ENCODE peak calls at places on chromosomes 13 and 19, in ten cellular contexts. E, G, O, T, N, J, S, U, P and I are unnamed samples.

GRCh38 chr13:36183901-36184300 is 30.5 kb downstream of the SOHLH2 start:
- DNase-seq in E (no peak), G (no peak), O (no peak), T (no peak), N (no peak), J (no peak), S (no peak), U (no peak), P (no peak), I (no peak)

GRCh38 chr13:19981685-19982238 is 23.2 kb downstream of the ZMYM2 start:
- DNase-seq in E (no peak), G (no peak), O (no peak), T (no peak), N (no peak), J (no peak), S (no peak), U (peak; percentile 19), P (no peak), I (no peak)

GRCh38 chr19:12202250-12202649 is 39.4 kb downstream of the ZNF136 start:
- DNase-seq in E (no peak), G (no peak), O (no peak), T (no peak), N (no peak), J (no peak), S (no peak), U (peak; percentile 14), P (no peak), I (no peak)

GRCh38 chr19:33785795-33786194 is 10.9 kb upstream of the KCTD15 start:
- DNase-seq in E (no peak), G (no peak), O (no peak), T (peak; percentile 12), N (no peak), J (no peak), S (no peak), U (peak; percentile 44), P (no peak), I (no peak)

GRCh38 chr19:2927032-2927430 is 17.7 kb downstream of the ZNF77 start:
- DNase-seq in E (no peak), G (no peak), O (no peak), T (no peak), N (no peak), J (no peak), S (no peak), U (no peak), P (no peak), I (no peak)

GRCh38 chr13:39527961-39528720 is 74.9 kb downstream of the LHFPL6 start:
- DNase-seq in E (no peak), G (no peak), O (peak; percentile 80), T (peak; percentile 78), N (no peak), J (no peak), S (peak; percentile 74), U (peak; percentile 94), P (peak; percentile 85), I (peak; percentile 95)

GRCh38 chr13:51058461-51059167 is 52.5 kb downstream of the C13orf42 start:
- DNase-seq in E (no peak), G (no peak), O (no peak), T (no peak), N (no peak), J (no peak), S (no peak), U (peak; percentile 12), P (no peak), I (peak; percentile 1)

GRCh38 chr19:40419066-40419612 is 6.0 kb upstream of the PRX start:
- DNase-seq in E (no peak), G (no peak), O (no peak), T (no peak), N (no peak), J (no peak), S (no peak), U (no peak), P (no peak), I (no peak)

GRCh38 chr19:40565910-40566495 is 10.7 kb upstream of the SHKBP1 start:
- DNase-seq in E (no peak), G (no peak), O (no peak), T (no peak), N (no peak), J (no peak), S (no peak), U (no peak), P (no peak), I (no peak)

GRCh38 chr19:29772696-29773095 is 39.1 kb upstream of the CCNE1 start:
- DNase-seq in E (no peak), G (no peak), O (no peak), T (no peak), N (no peak), J (no peak), S (no peak), U (no peak), P (no peak), I (no peak)

GRCh38 chr19:39967561-39967960 is 3.4 kb upstream of the PSMC4 start:
- DNase-seq in E (no peak), G (no peak), O (no peak), T (no peak), N (no peak), J (no peak), S (no peak), U (no peak), P (no peak), I (no peak)

DNA sequence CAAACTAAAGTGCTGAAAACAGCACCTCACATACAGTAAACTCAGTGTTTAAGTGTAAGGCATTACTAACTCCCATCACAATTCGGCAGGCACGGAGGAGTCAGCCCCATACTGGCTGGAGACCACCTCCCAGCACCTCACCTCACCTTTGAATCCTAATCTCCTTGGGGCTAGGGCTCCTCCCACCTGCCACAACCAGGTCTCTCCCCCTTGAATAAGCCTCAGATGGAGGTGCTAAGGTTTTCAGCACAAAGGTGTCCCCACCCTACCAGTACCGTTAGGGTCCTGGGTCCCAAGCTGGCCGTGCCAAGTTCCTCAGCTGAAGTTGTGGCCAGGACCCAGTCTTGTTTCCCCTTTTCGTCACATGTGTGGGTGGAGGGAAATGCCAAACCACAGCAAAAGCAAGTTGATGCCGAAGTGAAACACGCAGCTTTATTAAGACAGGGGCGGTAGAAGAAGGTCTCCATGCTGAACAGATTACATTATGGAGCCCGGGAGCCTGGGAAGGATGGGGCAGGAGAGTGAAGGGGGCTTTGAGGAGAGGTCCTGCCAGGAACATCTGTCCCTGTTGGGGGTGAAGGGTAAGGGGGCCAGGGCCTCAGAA is at the start of gene IGFLR1:
- DNase-seq in E (no peak), G (peak; percentile 74), O (no peak), T (no peak), N (no peak), J (no peak), S (no peak), U (no peak), P (no peak), I (no peak)
- TF ChIP-seq CTCF in E (no peak), G (no peak), O (no peak), T (no peak), N (no peak), J (no peak), S (no peak), U (no peak), P (no peak), I (no peak)

GRCh38 chr19:16066611-16067104 is 9.6 kb upstream of the TPM4 start:
- DNase-seq in E (no peak), G (peak; percentile 77), O (no peak), T (peak; percentile 80), N (no peak), J (no peak), S (no peak), U (no peak), P (no peak), I (peak; percentile 76)
- TF ChIP-seq CTCF in E (no peak), G (peak; percentile 71), O (no peak), T (peak; percentile 19), N (peak; percentile 19), J (peak; percentile 51), S (peak; percentile 10), U (peak; percentile 29), P (peak; percentile 18), I (peak; percentile 51)

GRCh38 chr13:49248433-49249002 is 793 bp downstream of the CDADC1 start:
- DNase-seq in E (no peak), G (no peak), O (no peak), T (peak; percentile 54), N (no peak), J (no peak), S (no peak), U (peak; percentile 54), P (no peak), I (peak; percentile 6)

GRCh38 chr13:49246850-49247721 is 639 bp upstream of the CDADC1 start:
- DNase-seq in E (no peak), G (no peak), O (no peak), T (no peak), N (no peak), J (peak; percentile 45), S (no peak), U (peak; percentile 3), P (no peak), I (no peak)

GRCh38 chr13:49253310-49253709 is 5.6 kb downstream of the CDADC1 start:
- DNase-seq in E (no peak), G (no peak), O (no peak), T (no peak), N (no peak), J (no peak), S (no peak), U (no peak), P (no peak), I (no peak)

GRCh38 chr13:49247722-49248432 is at the start of gene CDADC1:
- DNase-seq in E (peak; percentile 99), G (peak; percentile 90), O (peak; percentile 64), T (peak; percentile 96), N (peak; percentile 99), J (peak; percentile 67), S (peak; percentile 70), U (peak; percentile 96), P (peak; percentile 76), I (peak; percentile 95)
- TF ChIP-seq CTCF in E (no peak), G (no peak), O (no peak), T (no peak), N (no peak), J (peak; percentile 23), S (no peak), U (no peak), P (no peak), I (no peak)

GRCh38 chr13:84649853-84650252 is 767.6 kb upstream of the SLITRK1 start:
- DNase-seq in E (no peak), G (no peak), O (no peak), T (peak; percentile 6), N (no peak), J (no peak), S (no peak), U (no peak), P (no peak), I (no peak)

GRCh38 chr13:84645196-84646071 is 763.2 kb upstream of the SLITRK1 start:
- DNase-seq in E (no peak), G (no peak), O (peak; percentile 68), T (peak; percentile 38), N (no peak), J (no peak), S (peak; percentile 67), U (peak; percentile 16), P (peak; percentile 26), I (no peak)

GRCh38 chr13:84653915-84654534 is 771.8 kb upstream of the SLITRK1 start:
- DNase-seq in E (no peak), G (no peak), O (no peak), T (no peak), N (no peak), J (no peak), S (no peak), U (no peak), P (no peak), I (no peak)

GRCh38 chr13:84651288-84651687 is 769.0 kb upstream of the SLITRK1 start:
- DNase-seq in E (no peak), G (no peak), O (no peak), T (peak; percentile 86), N (no peak), J (no peak), S (no peak), U (peak; percentile 95), P (peak; percentile 24), I (peak; percentile 91)

GRCh38 chr13:84648069-84648640 is 765.9 kb upstream of the SLITRK1 start:
- DNase-seq in E (no peak), G (no peak), O (no peak), T (peak; percentile 8), N (no peak), J (no peak), S (no peak), U (no peak), P (no peak), I (no peak)
- TF ChIP-seq CTCF in E (no peak), G (no peak), O (peak; percentile 1), T (peak; percentile 2), N (no peak), J (no peak), S (peak; percentile 18), U (no peak), P (peak; percentile 14), I (no peak)